ENCODE peak calls at places on chromosomes 2 and 18, in six cellular contexts. P, D, I, C, Q and R are unnamed samples.
A peak's percentile ranks its signal among the peaks of the same experiment; 100 is the strongest.

GRCh38 chr2:212107989-212108388 is 430.6 kb downstream of the ERBB4 start:
- DNase-seq in P (no peak), D (no peak), Q (no peak), I (no peak), C (no peak), R (no peak)

GRCh38 chr18:59691046-59691395 is 6.2 kb downstream of the CCBE1 start:
- DNase-seq in D (no peak), I (no peak), C (no peak), P (no peak), Q (no peak), R (no peak)

GRCh38 chr2:46390036-46390435 is 89.3 kb upstream of the TMEM247 start:
- DNase-seq in C (no peak), P (no peak), Q (no peak), I (no peak), D (no peak), R (no peak)

GRCh38 chr2:102391530-102391929 is 31.4 kb upstream of the IL18RAP start:
- DNase-seq in Q (no peak), P (no peak), I (no peak), C (no peak), D (no peak), R (no peak)

GRCh38 chr2:237312021-237312755 is 101.8 kb downstream of the COL6A3 start:
- DNase-seq in D (no peak), Q (no peak), C (no peak), I (no peak), P (no peak), R (no peak)

GRCh38 chr2:24910245-24910644 is 9.8 kb downstream of the ADCY3 start:
- DNase-seq in Q (no peak), P (no peak), C (no peak), I (no peak), D (no peak), R (no peak)

GRCh38 chr2:20613342-20613916 is 37.5 kb downstream of the HS1BP3 start:
- DNase-seq in I (peak; percentile 7), C (no peak), P (peak; percentile 12), D (no peak), Q (peak; percentile 4), R (no peak)

GRCh38 chr18:41938445-41938844 is 16.6 kb upstream of the PIK3C3 start:
- DNase-seq in Q (no peak), C (no peak), I (no peak), P (no peak), D (peak; percentile 51), R (no peak)

GRCh38 chr2:171598713-171599319 is 76.5 kb downstream of the CYBRD1 start:
- DNase-seq in P (no peak), D (peak; percentile 69), C (peak; percentile 79), Q (peak; percentile 47), I (no peak), R (peak; percentile 34)

GRCh38 chr18:70421471-70421870 is 132.6 kb downstream of the SOCS6 start:
- DNase-seq in P (no peak), C (no peak), Q (no peak), I (no peak), D (no peak), R (no peak)

GRCh38 chr2:100350661-100351185 is 28.4 kb upstream of the LONRF2 start:
- DNase-seq in C (no peak), Q (no peak), I (no peak), D (no peak), P (no peak), R (no peak)

GRCh38 chr18:42268793-42269192 is 313.8 kb downstream of the PIK3C3 start:
- DNase-seq in Q (no peak), C (no peak), I (no peak), P (no peak), D (no peak), R (no peak)

GRCh38 chr2:63189026-63189425 is 138.4 kb downstream of the OTX1 start:
- DNase-seq in D (peak; percentile 16), I (no peak), Q (peak; percentile 48), C (peak; percentile 35), P (no peak), R (no peak)

GRCh38 chr18:26714739-26715138 is 150.8 kb downstream of the AQP4 start:
- DNase-seq in Q (no peak), I (no peak), P (no peak), D (no peak), C (no peak), R (no peak)

GRCh38 chr2:126913881-126914495 is 15.3 kb downstream of the TEX51 start:
- DNase-seq in P (no peak), C (no peak), D (no peak), I (no peak), Q (no peak), R (no peak)

GRCh38 chr18:49999128-49999527 is 185.8 kb upstream of the ACAA2 start:
- DNase-seq in D (no peak), Q (no peak), C (no peak), I (no peak), P (no peak), R (no peak)

GRCh38 chr2:36389081-36389480 is 33.5 kb downstream of the CRIM1 start:
- DNase-seq in C (peak; percentile 31), I (no peak), D (peak; percentile 55), Q (no peak), P (no peak), R (no peak)

GRCh38 chr2:88729061-88729745 is 37.7 kb downstream of the RPIA start:
- DNase-seq in P (no peak), D (no peak), I (no peak), Q (no peak), C (no peak), R (no peak)

GRCh38 chr2:40128796-40129195 is 323.1 kb downstream of the SLC8A1 start:
- DNase-seq in I (no peak), Q (no peak), P (no peak), D (no peak), C (no peak), R (no peak)

GRCh38 chr18:37684590-37684989 is 119.0 kb upstream of the CELF4 start:
- DNase-seq in Q (no peak), I (no peak), D (no peak), P (no peak), C (no peak), R (no peak)

GRCh38 chr2:142596334-142597088 is 281.0 kb upstream of the KYNU start:
- DNase-seq in D (peak; percentile 69), I (no peak), C (no peak), P (no peak), Q (no peak), R (no peak)

GRCh38 chr2:236512902-236513433 is 56.7 kb upstream of the ACKR3 start:
- DNase-seq in D (peak; percentile 37), P (peak; percentile 53), I (peak; percentile 47), C (peak; percentile 71), Q (peak; percentile 78), R (peak; percentile 62)

GRCh38 chr2:26889796-26890195 is 41.9 kb downstream of the DPYSL5 start:
- DNase-seq in C (peak; percentile 1), P (no peak), D (no peak), Q (no peak), I (no peak), R (no peak)

GRCh38 chr2:219631925-219632757 is 4.7 kb downstream of the SLC4A3 start:
- DNase-seq in P (no peak), I (no peak), D (no peak), Q (no peak), C (no peak), R (no peak)

GRCh38 chr18:12774982-12775381 is 72.1 kb downstream of the PSMG2 start:
- DNase-seq in I (no peak), D (no peak), C (no peak), P (no peak), Q (no peak), R (no peak)

GRCh38 chr2:197803033-197803444 is 1.4 kb upstream of the PLCL1 start:
- DNase-seq in C (peak; percentile 69), P (no peak), Q (no peak), D (peak; percentile 52), I (no peak), R (peak; percentile 43)

GRCh38 chr18:39173022-39173421 is 1607.4 kb upstream of the CELF4 start:
- DNase-seq in D (no peak), C (no peak), P (no peak), I (no peak), Q (no peak), R (no peak)

GRCh38 chr2:215797676-215798075 is 215.7 kb downstream of the MREG start:
- DNase-seq in I (no peak), D (no peak), P (no peak), Q (no peak), C (no peak), R (no peak)

GRCh38 chr2:105563000-105563719 is 164.3 kb upstream of the FHL2 start:
- DNase-seq in I (no peak), Q (no peak), C (no peak), P (no peak), D (no peak), R (no peak)

GRCh38 chr2:199470361-199470671 is 12.6 kb upstream of the SATB2 start:
- DNase-seq in C (no peak), D (no peak), I (no peak), P (no peak), Q (no peak), R (no peak)

GRCh38 chr2:239160226-239161143 is 240.3 kb downstream of the HDAC4 start:
- DNase-seq in Q (no peak), I (no peak), D (no peak), C (no peak), P (peak; percentile 4), R (no peak)

GRCh38 chr18:36457683-36458082 is 160.2 kb downstream of the FHOD3 start:
- DNase-seq in D (no peak), C (no peak), P (no peak), Q (no peak), I (no peak), R (no peak)

GRCh38 chr18:47901624-47902362 is 28.7 kb downstream of the SMAD2 start:
- DNase-seq in P (no peak), D (no peak), I (no peak), C (no peak), Q (no peak), R (no peak)

GRCh38 chr2:3780477-3781402 is 77.4 kb downstream of the DCDC2C start:
- DNase-seq in Q (peak; percentile 72), D (peak; percentile 24), I (peak; percentile 49), P (peak; percentile 48), C (peak; percentile 74), R (peak; percentile 54)